ENCODE peak calls at places on chromosome 1, in eight cellular contexts. K is activated T-helper 1 cell treated with anti-CD3 and anti-CD28 coated beads, Interleukin-12 subunit alpha, Interleukin-12 subunit beta, Interleukin-2, Interleukin-4 antibody, amounts not matched to agents 30 ng/mL and 10 ng/mL and 1 ng/mL, durations not matched to agents 14 hours and 24 hours and 36 hours; Y is T-helper 1 cell; G is stimulated activated CD4-positive, alpha-beta T cell treated with anti-CD3 and anti-CD28 coated beads, Interleukin-15, amount 100 ng/mL, for 1 hour; Z is DMS153; F is BJ; A is activated CD8-positive, alpha-beta memory T cell treated with anti-CD3 and anti-CD28 coated beads for 24 hours; T is omental fat pad. U is an unnamed sample.

GRCh38 chr1:78688701-78689100 is 39.1 kb downstream of the IFI44 start:
- DNase-seq in T (no peak), K (no peak), Y (no peak), G (no peak), Z (no peak), A (no peak), F (no peak), U (peak)

GRCh38 chr1:42844592-42845140 is 1.7 kb upstream of the ZNF691 start:
- DNase-seq in A (no peak), F (no peak), Y (no peak), Z (no peak), T (no peak), K (no peak), G (no peak), U (no peak)

GRCh38 chr1:153343040-153343681 is 5.5 kb downstream of the PGLYRP4 start:
- DNase-seq in T (no peak), F (no peak), Z (no peak), A (peak), Y (no peak), K (no peak), G (no peak), U (no peak)

GRCh38 chr1:227788279-227789041 is 27.0 kb upstream of the PRSS38 start:
- DNase-seq in T (peak), F (no peak), G (no peak), Y (no peak), Z (peak), A (peak), K (peak), U (peak)

GRCh38 chr1:115099693-115100050 is 10.4 kb upstream of the TSPAN2 start:
- DNase-seq in T (no peak), K (no peak), Y (no peak), G (no peak), A (no peak), Z (no peak), F (no peak), U (no peak)

GRCh38 chr1:170168263-170168662 is 22.5 kb downstream of the NTMT2 start:
- DNase-seq in Y (peak), G (no peak), A (no peak), Z (peak), T (no peak), F (peak), K (no peak), U (peak)

GRCh38 chr1:18907021-18907913 is 4.9 kb upstream of the ALDH4A1 start:
- DNase-seq in T (no peak), Y (peak), Z (peak), G (peak), K (peak), A (peak), F (no peak), U (peak)

GRCh38 chr1:208837242-208837641 is 593.1 kb upstream of the PLXNA2 start:
- DNase-seq in F (no peak), G (no peak), T (no peak), Z (peak), K (no peak), A (no peak), Y (no peak), U (no peak)

GRCh38 chr1:91792393-91793032 is 93.4 kb downstream of the TGFBR3 start:
- DNase-seq in K (no peak), A (peak), Y (no peak), T (no peak), F (no peak), G (no peak), Z (peak), U (no peak)

GRCh38 chr1:9655127-9655723 is 3.7 kb downstream of the PIK3CD start:
- DNase-seq in A (peak), Z (no peak), K (peak), T (no peak), G (no peak), Y (peak), F (no peak), U (no peak)

GRCh38 chr1:18118078-18118477 is 10.5 kb downstream of the IGSF21 start:
- DNase-seq in T (no peak), G (no peak), K (no peak), Z (peak), F (no peak), A (no peak), Y (no peak), U (no peak)

GRCh38 chr1:87044424-87044823 is 130.0 kb downstream of the HS2ST1 start:
- DNase-seq in Z (no peak), A (no peak), F (no peak), Y (no peak), K (no peak), G (no peak), T (no peak), U (no peak)

GRCh38 chr1:114468710-114469468 is 42.1 kb downstream of the TRIM33 start:
- DNase-seq in A (no peak), Z (no peak), T (no peak), F (no peak), G (no peak), Y (peak), K (no peak), U (peak)

GRCh38 chr1:113057006-113057405 is 16.0 kb upstream of the LRIG2 start:
- DNase-seq in Z (no peak), A (no peak), K (no peak), T (no peak), F (no peak), G (no peak), Y (no peak), U (no peak)

GRCh38 chr1:88612783-88613182 is 71.3 kb upstream of the PKN2 start:
- DNase-seq in K (no peak), A (no peak), Z (no peak), G (no peak), F (no peak), Y (no peak), T (no peak), U (no peak)

GRCh38 chr1:161721738-161722343 is 497 bp downstream of the FCRLB start:
- DNase-seq in K (no peak), Y (no peak), A (no peak), F (peak), Z (no peak), G (no peak), T (no peak), U (peak)

GRCh38 chr1:53370369-53370961 is 42.6 kb upstream of the LRP8 start:
- DNase-seq in F (no peak), Z (no peak), K (no peak), Y (no peak), A (peak), G (no peak), T (no peak), U (no peak)

GRCh38 chr1:31849653-31850052 is 33.8 kb upstream of the SPOCD1 start:
- DNase-seq in F (no peak), G (no peak), Y (no peak), K (no peak), A (no peak), T (no peak), Z (no peak), U (no peak)

GRCh38 chr1:8816306-8816705 is 1.1 kb downstream of the RERE start:
- DNase-seq in Y (no peak), Z (no peak), G (no peak), A (no peak), K (no peak), F (no peak), T (no peak), U (peak)

GRCh38 chr1:96059736-96060135 is 661.8 kb upstream of the PTBP2 start:
- DNase-seq in K (no peak), G (no peak), F (no peak), A (no peak), Z (no peak), T (no peak), Y (no peak), U (no peak)

GRCh38 chr1:85692730-85693314 is 15.4 kb downstream of the ZNHIT6 start:
- DNase-seq in K (no peak), Y (no peak), F (peak), T (no peak), Z (peak), G (no peak), A (no peak), U (peak)

GRCh38 chr1:22431965-22432364 is 19.7 kb upstream of the ZBTB40 start:
- DNase-seq in A (no peak), Z (no peak), Y (no peak), F (no peak), T (no peak), K (no peak), G (no peak), U (no peak)

GRCh38 chr1:174262747-174263241 is 103.5 kb downstream of the RABGAP1L start:
- DNase-seq in A (no peak), Y (peak), Z (peak), T (no peak), K (no peak), G (no peak), F (peak), U (peak)

GRCh38 chr1:210739627-210740026 is 394.3 kb downstream of the KCNH1 start:
- DNase-seq in A (no peak), Z (no peak), G (no peak), T (no peak), Y (no peak), F (no peak), K (no peak), U (peak)

GRCh38 chr1:85933901-85934300 is 222.7 kb downstream of the COL24A1 start:
- DNase-seq in Y (no peak), A (no peak), F (no peak), K (no peak), T (no peak), Z (no peak), G (no peak), U (no peak)

GRCh38 chr1:13549521-13549920 is 34.1 kb upstream of the PDPN start:
- DNase-seq in F (no peak), Z (no peak), Y (no peak), K (no peak), T (no peak), A (no peak), G (no peak), U (no peak)

GRCh38 chr1:180614746-180615145 is 17.1 kb upstream of the XPR1 start:
- DNase-seq in F (no peak), G (no peak), T (no peak), Z (no peak), K (no peak), A (no peak), Y (no peak), U (peak)

GRCh38 chr1:6638226-6638625 is 13.6 kb downstream of the THAP3 start:
- DNase-seq in F (no peak), Y (no peak), A (no peak), Z (no peak), T (no peak), K (no peak), G (no peak), U (peak)

GRCh38 chr1:96962807-96963206 is 241.2 kb downstream of the PTBP2 start:
- DNase-seq in G (no peak), F (no peak), T (no peak), K (no peak), Z (peak), A (no peak), Y (no peak), U (peak)

GRCh38 chr1:208298593-208299233 is 54.5 kb upstream of the PLXNA2 start:
- DNase-seq in K (no peak), Z (peak), A (no peak), F (no peak), Y (no peak), G (no peak), T (no peak), U (no peak)